ENCODE peak calls at places on chromosomes 13 and 19, in seven cellular contexts. X is neural progenitor cell, T is cardiac fibroblast, R is thoracic aorta, E is tibial artery, B is AG04450, F is psoas muscle. U is an unnamed sample.

GRCh38 chr13:113947321-113948033 is 26.4 kb downstream of the C13orf46 start:
- DNase-seq in X (peak), T (peak), R (peak), E (peak), B (no peak), F (peak), U (no peak)

GRCh38 chr13:46071590-46072249 is 19.2 kb upstream of the ZC3H13 start:
- DNase-seq in X (no peak), T (no peak), R (no peak), E (no peak), B (no peak), F (no peak), U (no peak)

GRCh38 chr19:16581145-16581970 is 9.1 kb upstream of the SLC35E1 start:
- DNase-seq in X (no peak), T (no peak), R (no peak), E (no peak), B (no peak), F (peak), U (no peak)

GRCh38 chr19:37505958-37506386 is 767 bp upstream of the ZNF793 start:
- DNase-seq in X (no peak), T (no peak), R (no peak), E (no peak), B (no peak), F (no peak), U (peak)

GRCh38 chr19:49104229-49104864 is 9.8 kb upstream of the LIN7B start:
- DNase-seq in X (no peak), T (no peak), R (no peak), E (no peak), B (no peak), F (no peak), U (peak)

GRCh38 chr19:10258080-10258710 is 6.2 kb downstream of the MRPL4 start:
- DNase-seq in X (no peak), T (no peak), R (no peak), E (no peak), B (no peak), F (no peak), U (no peak)

GRCh38 chr19:18173572-18174294 is at the start of gene IFI30:
- DNase-seq in X (peak), T (peak), R (no peak), E (peak), B (no peak), F (peak), U (peak)

GRCh38 chr19:5058456-5059190 is 89.7 kb downstream of the KDM4B start:
- DNase-seq in X (no peak), T (peak), R (no peak), E (no peak), B (no peak), F (no peak), U (peak)

GRCh38 chr13:113061271-113061625 is 44.3 kb upstream of the F7 start:
- DNase-seq in X (no peak), T (no peak), R (no peak), E (no peak), B (no peak), F (no peak), U (peak)

GRCh38 chr19:55494172-55494761 is 6.0 kb downstream of the SSC5D start:
- DNase-seq in X (no peak), T (peak), R (no peak), E (no peak), B (no peak), F (peak), U (peak)

GRCh38 chr13:45004096-45004495 is 14.8 kb downstream of the GPALPP1 start:
- DNase-seq in X (no peak), T (no peak), R (no peak), E (no peak), B (no peak), F (no peak), U (no peak)

GRCh38 chr13:50236898-50237318 is 221.7 kb downstream of the KCNRG start:
- DNase-seq in X (no peak), T (peak), R (no peak), E (no peak), B (no peak), F (no peak), U (no peak)

GRCh38 chr19:49932731-49933131 is 3.4 kb upstream of the NUP62 start:
- DNase-seq in X (no peak), T (no peak), R (no peak), E (no peak), B (no peak), F (no peak), U (no peak)

GRCh38 chr19:53977991-53978731 is 13.3 kb upstream of the CACNG6 start:
- DNase-seq in X (peak), T (peak), R (peak), E (no peak), B (peak), F (peak), U (no peak)

GRCh38 chr19:18393836-18394235 is 3.6 kb downstream of the LRRC25 start:
- DNase-seq in X (no peak), T (no peak), R (no peak), E (no peak), B (no peak), F (no peak), U (no peak)

GRCh38 chr13:71290963-71291937 is 575.8 kb downstream of the DACH1 start:
- DNase-seq in X (no peak), T (peak), R (no peak), E (no peak), B (no peak), F (no peak), U (no peak)

GRCh38 chr13:80245162-80245733 is 95.7 kb downstream of the SPRY2 start:
- DNase-seq in X (no peak), T (no peak), R (no peak), E (no peak), B (no peak), F (no peak), U (no peak)

GRCh38 chr13:101640797-101641400 is 188.4 kb downstream of the ITGBL1 start:
- DNase-seq in X (no peak), T (peak), R (no peak), E (no peak), B (peak), F (no peak), U (no peak)

GRCh38 chr19:2636897-2637683 is 65.4 kb downstream of the GNG7 start:
- DNase-seq in X (peak), T (peak), R (no peak), E (no peak), B (no peak), F (peak), U (peak)

GRCh38 chr19:39430675-39431593 is 4.8 kb downstream of the RPS16 start:
- DNase-seq in X (no peak), T (peak), R (peak), E (no peak), B (peak), F (no peak), U (no peak)

GRCh38 chr19:39427707-39428106 is 8.0 kb downstream of the RPS16 start:
- DNase-seq in X (no peak), T (no peak), R (no peak), E (no peak), B (no peak), F (no peak), U (no peak)

GRCh38 chr19:39426170-39426569 is 9.6 kb downstream of the RPS16 start:
- DNase-seq in X (no peak), T (no peak), R (no peak), E (no peak), B (no peak), F (no peak), U (no peak)

GRCh38 chr19:39425744-39426143 is 10.0 kb downstream of the RPS16 start:
- DNase-seq in X (no peak), T (no peak), R (no peak), E (no peak), B (no peak), F (no peak), U (no peak)

DNA sequence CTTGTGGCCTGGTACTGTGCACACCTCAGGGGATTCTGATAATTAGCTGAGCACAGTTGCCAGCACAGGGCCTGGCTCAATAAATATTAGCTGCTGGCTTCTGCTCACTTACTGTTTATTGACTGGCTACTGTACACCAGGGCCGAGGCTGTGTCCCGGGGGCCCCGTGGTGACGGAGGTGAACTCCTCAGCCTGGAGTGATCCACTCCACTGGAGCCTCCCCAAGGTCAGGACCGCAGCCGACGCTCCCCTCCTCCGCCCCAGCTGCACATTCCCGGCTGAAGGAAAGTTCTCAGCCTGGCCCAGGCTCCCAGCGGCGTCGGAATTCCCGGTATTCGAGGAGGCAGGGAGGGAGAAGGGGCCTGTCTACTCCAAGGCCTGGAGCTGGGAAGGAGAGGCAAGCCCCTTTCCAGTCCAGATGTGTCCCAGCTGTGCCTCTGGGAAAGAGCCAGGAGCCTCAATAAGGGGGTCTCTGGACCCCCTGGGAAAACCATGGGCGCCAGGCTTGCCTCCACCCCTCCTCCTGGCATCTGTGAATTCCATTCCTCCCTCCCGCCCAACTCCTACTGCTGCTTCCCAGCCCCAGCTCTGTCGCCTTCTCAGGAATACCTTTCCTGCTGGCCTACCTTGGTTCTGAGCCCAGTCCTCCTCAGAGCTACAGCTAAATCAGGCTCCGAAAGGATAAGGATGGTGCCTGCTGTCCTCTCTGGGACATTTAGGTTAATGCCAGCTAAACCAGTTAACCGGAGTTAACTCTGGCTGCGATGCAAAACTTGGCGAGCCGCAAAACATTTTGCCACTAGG is 7.2 kb downstream of the RPS16 start:
- DNase-seq in X (peak), T (peak), R (no peak), E (peak), B (peak), F (peak), U (peak)
- H3K4me3 ChIP-seq in X (no peak), T (no peak), R (peak), E (peak), B (no peak), F (no peak), U (no peak)

GRCh38 chr13:40637644-40638043 is 28.8 kb downstream of the FOXO1 start:
- DNase-seq in X (no peak), T (no peak), R (no peak), E (no peak), B (no peak), F (no peak), U (no peak)
- H3K4me3 ChIP-seq in X (no peak), T (no peak), R (peak), E (no peak), B (no peak), F (peak), U (no peak)

GRCh38 chr13:51834581-51835158 is 10.3 kb downstream of the TMEM272 start:
- DNase-seq in X (peak), T (no peak), R (no peak), E (no peak), B (no peak), F (no peak), U (no peak)

GRCh38 chr13:51831519-51831918 is 13.5 kb downstream of the TMEM272 start:
- DNase-seq in X (no peak), T (no peak), R (no peak), E (no peak), B (no peak), F (no peak), U (no peak)

GRCh38 chr13:51833980-51834379 is 11.0 kb downstream of the TMEM272 start:
- DNase-seq in X (no peak), T (no peak), R (no peak), E (no peak), B (no peak), F (no peak), U (no peak)

GRCh38 chr13:51829236-51829899 is 15.6 kb downstream of the TMEM272 start:
- DNase-seq in X (no peak), T (no peak), R (no peak), E (no peak), B (no peak), F (no peak), U (no peak)

GRCh38 chr13:51832471-51833152 is 12.4 kb downstream of the TMEM272 start:
- DNase-seq in X (peak), T (peak), R (no peak), E (no peak), B (no peak), F (peak), U (no peak)
- H3K4me3 ChIP-seq in X (no peak), T (no peak), R (no peak), E (no peak), B (no peak), F (no peak), U (no peak)

DNA sequence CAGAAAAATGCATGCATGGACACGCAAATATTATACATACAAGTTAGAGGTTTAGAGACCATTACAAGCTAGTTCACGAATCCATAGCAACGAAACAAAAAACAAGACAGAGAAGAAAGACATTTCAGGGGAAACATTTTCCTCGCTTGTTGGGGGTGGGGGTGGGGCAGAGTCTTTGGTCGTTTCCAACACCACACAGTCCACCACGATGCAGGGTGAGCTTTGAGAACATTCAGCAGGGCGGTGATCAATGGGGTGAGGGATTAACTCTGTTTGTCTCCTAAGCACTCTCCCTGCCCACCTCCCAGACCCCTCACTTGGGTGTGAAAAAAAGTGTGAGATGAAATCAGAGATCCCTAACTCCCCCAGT is 631 bp downstream of the OXGR1 start:
- DNase-seq in X (peak), T (no peak), R (no peak), E (no peak), B (no peak), F (no peak), U (no peak)
- H3K4me3 ChIP-seq in X (peak), T (peak), R (peak), E (peak), B (peak), F (peak), U (peak)

DNA sequence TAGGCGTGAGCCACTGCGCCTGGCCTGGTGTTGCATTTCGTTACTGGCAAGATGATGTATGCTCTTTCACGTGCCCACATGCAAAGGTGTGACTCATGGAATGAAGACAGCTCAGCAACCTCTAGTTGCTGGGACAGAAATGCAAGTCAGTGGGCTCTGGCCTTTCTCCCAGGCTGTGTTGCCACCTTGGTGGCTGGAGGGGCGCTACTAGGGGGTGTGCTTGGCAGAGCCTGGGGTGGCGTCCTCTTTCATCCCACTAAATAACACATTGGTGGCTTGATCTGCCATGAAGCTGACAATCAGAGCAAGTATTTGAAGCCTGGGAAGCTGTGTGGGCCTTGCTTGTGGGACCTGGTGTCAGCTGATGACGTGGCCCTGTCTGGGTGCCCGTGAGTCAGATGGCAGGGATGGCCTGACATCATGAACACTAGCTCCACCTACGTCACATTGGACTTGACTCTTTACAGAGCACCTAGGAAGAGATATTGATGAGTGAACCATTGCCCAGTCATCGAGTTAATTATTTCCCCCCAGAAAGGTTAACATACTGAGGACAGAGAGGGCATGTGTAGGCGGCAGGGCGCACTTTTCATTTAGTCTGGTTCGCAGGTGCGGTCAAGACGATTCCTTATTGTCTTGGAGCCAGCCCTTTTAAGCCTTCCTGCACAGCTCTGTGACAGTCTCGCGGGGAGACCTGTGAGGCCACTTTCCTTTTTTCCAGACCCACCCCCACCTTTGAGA is 154.2 kb downstream of the TM9SF2 start:
- DNase-seq in X (peak), T (peak), R (no peak), E (no peak), B (no peak), F (no peak), U (no peak)
- H3K4me3 ChIP-seq in X (no peak), T (no peak), R (no peak), E (no peak), B (no peak), F (no peak), U (no peak)

GRCh38 chr19:19537321-19538048 is 580 bp upstream of the CILP2 start:
- DNase-seq in X (no peak), T (no peak), R (no peak), E (no peak), B (no peak), F (no peak), U (peak)
- H3K4me3 ChIP-seq in X (peak), T (no peak), R (peak), E (peak), B (no peak), F (peak), U (peak)

GRCh38 chr13:84980571-84980970 is 818.6 kb downstream of the SLITRK6 start:
- DNase-seq in X (no peak), T (no peak), R (no peak), E (no peak), B (no peak), F (no peak), U (no peak)

GRCh38 chr13:84983321-84983720 is 815.9 kb downstream of the SLITRK6 start:
- DNase-seq in X (no peak), T (no peak), R (no peak), E (no peak), B (no peak), F (no peak), U (no peak)

DNA sequence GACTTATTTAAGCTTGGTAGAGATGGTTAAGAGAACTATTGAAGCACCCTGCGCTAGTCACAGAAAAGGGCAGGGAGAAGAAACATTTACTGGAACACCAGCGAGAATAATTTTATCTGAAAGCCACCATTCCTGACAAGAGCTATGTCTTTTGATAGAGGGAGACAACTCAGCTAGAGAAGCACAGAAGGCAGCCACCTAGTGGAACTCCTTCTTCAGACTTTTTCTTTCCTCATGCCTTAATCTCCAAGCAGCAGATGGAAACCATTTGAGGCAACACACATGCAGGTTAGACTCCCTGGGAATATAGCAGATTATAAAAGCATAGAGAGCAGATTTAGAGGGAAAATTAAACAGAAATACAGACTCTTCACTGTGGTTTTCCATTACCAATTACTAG is 813.4 kb downstream of the SLITRK6 start:
- DNase-seq in X (no peak), T (no peak), R (no peak), E (no peak), B (no peak), F (no peak), U (no peak)
- H3K4me3 ChIP-seq in X (no peak), T (no peak), R (no peak), E (no peak), B (no peak), F (no peak), U (no peak)

GRCh38 chr19:51372021-51372648 is 319 bp downstream of the NKG7 start:
- DNase-seq in X (no peak), T (no peak), R (no peak), E (no peak), B (no peak), F (no peak), U (no peak)
- H3K4me3 ChIP-seq in X (no peak), T (no peak), R (no peak), E (no peak), B (no peak), F (no peak), U (peak)

U was measured in upper lobe of left lung.